ENCODE peak calls at places on chromosomes 1 and 21, in seven cellular contexts. U is H1, M is breast epithelium, D is psoas muscle, E is kidney, Q is transverse colon, T is heart right ventricle. H is an unnamed sample. For H3K36me3, the result is how much of the 10 kb centered on the place peaks cover.

GRCh38 chr1:92790867-92791266 is 6.0 kb upstream of the EVI5 start:
- DNase-seq in U (no peak), M (no peak), D (no peak), E (no peak), Q (no peak), T (no peak), H (no peak)

GRCh38 chr1:86502721-86503430 is 34.1 kb downstream of the CLCA1 start:
- DNase-seq in U (peak), M (no peak), D (no peak), E (no peak), Q (peak), T (no peak), H (no peak)

GRCh38 chr1:37605806-37606474 is 10.2 kb upstream of the GNL2 start:
- DNase-seq in U (no peak), M (peak), D (no peak), E (no peak), Q (peak), T (no peak), H (no peak)

GRCh38 chr1:191993549-191993948 is 164.7 kb upstream of the RGS18 start:
- DNase-seq in U (no peak), M (no peak), D (no peak), E (no peak), Q (no peak), T (no peak), H (no peak)

GRCh38 chr1:19080715-19081114 is 124.2 kb upstream of the IFFO2 start:
- DNase-seq in U (no peak), M (no peak), D (no peak), E (no peak), Q (no peak), T (no peak), H (no peak)

GRCh38 chr1:91582431-91582921 is 81.8 kb downstream of the CDC7 start:
- DNase-seq in U (no peak), M (no peak), D (no peak), E (no peak), Q (no peak), T (no peak), H (peak)

GRCh38 chr1:23177438-23178380 is 9.1 kb upstream of the LUZP1 start:
- DNase-seq in U (no peak), M (peak), D (peak), E (peak), Q (peak), T (peak), H (peak)

GRCh38 chr1:243428617-243429342 is 172.9 kb downstream of the SDCCAG8 start:
- DNase-seq in U (no peak), M (no peak), D (no peak), E (no peak), Q (no peak), T (no peak), H (no peak)

GRCh38 chr1:65198095-65198494 is 50.1 kb downstream of the AK4 start:
- DNase-seq in U (no peak), M (no peak), D (no peak), E (no peak), Q (no peak), T (no peak), H (no peak)

GRCh38 chr1:244314921-244315544 is 136.7 kb downstream of the ADSS2 start:
- DNase-seq in U (no peak), M (no peak), D (no peak), E (no peak), Q (no peak), T (no peak), H (no peak)

GRCh38 chr1:231600461-231600976 is 26.1 kb upstream of the DISC1 start:
- DNase-seq in U (no peak), M (no peak), D (no peak), E (no peak), Q (no peak), T (no peak), H (no peak)

GRCh38 chr1:48688102-48688760 is 88.5 kb downstream of the BEND5 start:
- DNase-seq in U (no peak), M (no peak), D (no peak), E (no peak), Q (no peak), T (no peak), H (no peak)

GRCh38 chr1:159889202-159889601 is 10.8 kb downstream of the CFAP45 start:
- DNase-seq in U (no peak), M (no peak), D (no peak), E (no peak), Q (no peak), T (no peak), H (no peak)

GRCh38 chr1:19752083-19752696 is 47.5 kb downstream of the TMCO4 start:
- DNase-seq in U (no peak), M (no peak), D (no peak), E (no peak), Q (no peak), T (no peak), H (no peak)

GRCh38 chr1:62407398-62408009 is 29.3 kb upstream of the USP1 start:
- DNase-seq in U (no peak), M (no peak), D (no peak), E (no peak), Q (no peak), T (no peak), H (no peak)

GRCh38 chr1:46549697-46550681 is 1.5 kb downstream of the KNCN start:
- DNase-seq in U (no peak), M (no peak), D (no peak), E (peak), Q (no peak), T (no peak), H (no peak)

GRCh38 chr21:46604975-46605758 is at the start of gene S100B:
- DNase-seq in U (no peak), M (peak), D (no peak), E (no peak), Q (no peak), T (no peak), H (no peak)

GRCh38 chr1:210541680-210542358 is 213.1 kb downstream of the HHAT start:
- DNase-seq in U (no peak), M (no peak), D (no peak), E (no peak), Q (no peak), T (no peak), H (no peak)

GRCh38 chr1:67647036-67647798 is 37.8 kb upstream of the GADD45A start:
- DNase-seq in U (no peak), M (no peak), D (no peak), E (no peak), Q (no peak), T (no peak), H (peak)

GRCh38 chr1:241902376-241903067 is 54.5 kb downstream of the EXO1 start:
- DNase-seq in U (no peak), M (no peak), D (no peak), E (no peak), Q (no peak), T (no peak), H (no peak)

GRCh38 chr1:23931481-23931880 is 18.3 kb upstream of the CNR2 start:
- DNase-seq in U (no peak), M (no peak), D (no peak), E (no peak), Q (no peak), T (no peak), H (no peak)

GRCh38 chr1:31760901-31761470 is 3.2 kb downstream of the ADGRB2 start:
- DNase-seq in U (no peak), M (peak), D (peak), E (peak), Q (peak), T (peak), H (no peak)

GRCh38 chr1:53686371-53687267 is 52.3 kb downstream of the GLIS1 start:
- DNase-seq in U (no peak), M (no peak), D (no peak), E (no peak), Q (no peak), T (no peak), H (no peak)

GRCh38 chr1:211648336-211648735 is 27.1 kb downstream of the NEK2 start:
- DNase-seq in U (no peak), M (no peak), D (no peak), E (no peak), Q (peak), T (no peak), H (no peak)

GRCh38 chr1:107842241-107842640 is 122.7 kb downstream of the VAV3 start:
- DNase-seq in U (no peak), M (no peak), D (no peak), E (no peak), Q (no peak), T (no peak), H (no peak)

GRCh38 chr1:59926381-59927243 is at the start of gene CYP2J2:
- DNase-seq in U (no peak), M (peak), D (peak), E (peak), Q (peak), T (peak), H (peak)

GRCh38 chr1:160048335-160048734 is 16.5 kb upstream of the PIGM start:
- DNase-seq in U (no peak), M (no peak), D (no peak), E (no peak), Q (no peak), T (no peak), H (no peak)

GRCh38 chr1:93980320-93980744 is 71.1 kb upstream of the GCLM start:
- DNase-seq in U (no peak), M (no peak), D (no peak), E (no peak), Q (no peak), T (no peak), H (no peak)

GRCh38 chr1:208880433-208881100 is 636.4 kb upstream of the PLXNA2 start:
- DNase-seq in U (no peak), M (peak), D (no peak), E (no peak), Q (no peak), T (no peak), H (no peak)

GRCh38 chr1:10614377-10615225 is 139.9 kb downstream of the PEX14 start:
- DNase-seq in U (no peak), M (no peak), D (no peak), E (no peak), Q (no peak), T (no peak), H (no peak)

GRCh38 chr1:182406006-182406405 is 5.5 kb upstream of the TEDDM1 start:
- DNase-seq in U (no peak), M (no peak), D (no peak), E (no peak), Q (no peak), T (no peak), H (no peak)

GRCh38 chr1:32623775-32624174 is 26.6 kb downstream of the ZBTB8OS start:
- DNase-seq in U (no peak), M (no peak), D (no peak), E (no peak), Q (no peak), T (no peak), H (no peak)

GRCh38 chr1:41450747-41451285 is 33.7 kb downstream of the EDN2 start:
- DNase-seq in U (no peak), M (peak), D (no peak), E (no peak), Q (no peak), T (no peak), H (no peak)

GRCh38 chr1:10866314-10867091 is 70.1 kb upstream of the CASZ1 start:
- DNase-seq in U (no peak), M (peak), D (peak), E (no peak), Q (peak), T (no peak), H (no peak)

GRCh38 chr1:3585940-3586568 is 25.3 kb downstream of the MEGF6 start:
- DNase-seq in U (no peak), M (no peak), D (no peak), E (no peak), Q (no peak), T (no peak), H (no peak)

GRCh38 chr1:27603320-27603961 is 503 bp downstream of the AHDC1 start:
- DNase-seq in U (no peak), M (no peak), D (peak), E (peak), Q (peak), T (peak), H (no peak)

GRCh38 chr1:27601771-27602509 is 2.0 kb downstream of the AHDC1 start:
- DNase-seq in U (no peak), M (peak), D (peak), E (peak), Q (peak), T (peak), H (peak)

GRCh38 chr1:27603962-27604578 is at the start of gene AHDC1:
- DNase-seq in U (no peak), M (peak), D (peak), E (peak), Q (peak), T (peak), H (peak)

GRCh38 chr1:27601321-27601770 is 2.6 kb downstream of the AHDC1 start:
- DNase-seq in U (no peak), M (no peak), D (no peak), E (no peak), Q (no peak), T (no peak), H (no peak)

DNA sequence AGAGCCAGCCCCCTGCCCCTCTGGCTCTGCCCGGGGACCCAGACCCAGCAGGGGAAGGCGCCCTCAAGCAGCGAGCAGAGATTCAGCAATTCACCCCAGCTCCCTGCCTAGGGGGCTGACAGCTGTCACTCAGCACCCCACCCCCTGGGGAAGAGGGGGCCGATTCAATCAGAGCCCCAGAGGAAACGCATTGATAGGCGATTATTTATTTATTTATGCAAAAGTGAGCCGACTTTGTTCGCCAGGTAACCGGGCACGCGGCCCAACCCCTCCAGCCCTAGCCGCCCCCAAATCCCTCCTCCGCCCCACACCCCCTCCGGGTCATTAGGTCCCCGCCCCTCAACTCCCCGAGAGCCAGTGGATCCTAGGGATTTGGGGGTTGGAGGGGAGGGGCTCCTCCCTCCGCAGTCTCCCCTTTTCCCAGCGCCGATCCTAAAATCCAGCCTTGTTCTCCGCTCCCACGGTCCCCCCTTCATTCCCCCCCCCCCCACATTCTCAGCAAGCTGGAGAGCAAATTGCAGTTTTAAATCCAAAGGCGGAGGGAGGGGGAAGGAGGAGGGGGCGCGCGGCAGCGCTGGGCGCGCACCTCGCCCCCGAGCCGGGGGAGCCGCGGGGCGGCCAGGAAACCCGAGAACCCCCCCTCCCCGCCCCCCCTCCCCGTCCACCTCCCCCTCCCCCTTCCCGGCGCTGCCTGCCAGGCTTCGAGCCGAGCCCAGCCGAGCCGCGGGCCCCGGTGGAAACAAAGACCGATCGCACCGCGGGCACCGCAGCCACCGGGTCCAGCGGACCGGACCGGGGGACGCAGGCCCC is 1.2 kb downstream of the AHDC1 start:
- DNase-seq in U (no peak), M (no peak), D (peak), E (peak), Q (peak), T (peak), H (peak)
- TF ChIP-seq CTCF in U (no peak), M (no peak), D (no peak), E (no peak), Q (no peak), T (no peak), H (no peak)

DNA sequence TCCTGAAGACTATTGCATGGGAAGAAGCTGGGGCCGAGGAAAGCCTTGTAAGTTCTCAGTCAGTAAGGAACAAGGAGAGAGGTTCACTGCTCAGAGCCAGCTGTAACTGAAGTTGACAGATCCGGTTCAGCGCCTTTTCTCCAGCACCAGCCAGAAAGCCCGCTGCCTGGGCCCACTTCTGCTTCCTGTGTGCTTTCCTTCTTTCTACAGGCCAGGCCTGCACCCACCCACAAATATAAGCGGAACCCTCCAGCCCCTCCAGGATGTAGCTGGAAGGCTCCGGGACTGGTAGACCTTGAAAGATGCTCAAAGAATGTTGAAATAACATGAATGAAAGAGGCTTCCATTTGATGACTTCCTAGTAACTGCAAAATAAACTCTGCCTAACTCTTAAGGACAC is 38.8 kb downstream of the PARP1 start:
- DNase-seq in U (no peak), M (no peak), D (no peak), E (no peak), Q (no peak), T (no peak), H (no peak)
- H3K36me3 ChIP-seq in U (half or more), M (under half), D (under half), E (half or more), Q (under half), T (half or more), H (half or more)

GRCh38 chr1:54826226-54826816 is 25.2 kb upstream of the TTC22 start:
- DNase-seq in U (no peak), M (peak), D (no peak), E (no peak), Q (no peak), T (no peak), H (no peak)

GRCh38 chr1:54823670-54824069 is 22.5 kb upstream of the TTC22 start:
- DNase-seq in U (no peak), M (no peak), D (no peak), E (no peak), Q (no peak), T (no peak), H (no peak)

GRCh38 chr1:54819733-54820132 is 18.6 kb upstream of the TTC22 start:
- DNase-seq in U (no peak), M (no peak), D (no peak), E (no peak), Q (no peak), T (no peak), H (no peak)

GRCh38 chr1:54825696-54826095 is 24.6 kb upstream of the TTC22 start:
- DNase-seq in U (no peak), M (peak), D (no peak), E (no peak), Q (no peak), T (no peak), H (no peak)
- TF ChIP-seq CTCF in U (no peak), M (no peak), D (no peak), E (no peak), Q (no peak), T (no peak), H (no peak)

DNA sequence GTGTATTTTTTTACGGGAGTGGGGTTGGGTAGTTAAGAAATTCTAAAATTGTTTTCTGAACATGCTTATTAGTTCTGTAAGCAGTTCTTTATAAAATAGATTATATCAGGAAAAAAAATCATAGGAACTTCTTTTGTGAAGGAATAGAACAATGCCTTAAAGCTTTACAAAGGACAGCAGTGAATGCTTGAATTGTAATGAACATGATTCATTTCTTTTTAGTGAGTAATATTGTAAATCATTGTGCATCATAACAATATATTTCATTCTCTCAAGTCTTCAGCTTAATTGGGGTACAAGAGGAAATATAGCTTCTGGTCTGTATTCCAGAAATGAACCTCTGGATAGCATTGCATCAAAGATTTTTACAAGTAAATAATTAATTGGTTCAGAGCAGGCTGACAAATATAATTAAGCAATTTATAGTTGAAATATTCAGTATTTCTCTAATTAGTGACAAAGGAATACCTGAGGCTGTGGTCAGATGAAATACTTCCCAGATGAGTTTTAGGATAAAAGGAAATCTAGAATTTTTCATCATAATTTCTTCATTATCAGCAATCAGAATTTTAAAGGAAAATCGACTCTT is 112.6 kb downstream of the NEK7 start:
- DNase-seq in U (no peak), M (no peak), D (no peak), E (no peak), Q (no peak), T (no peak), H (no peak)
- H3K36me3 ChIP-seq in U (under half), M (under half), D (under half), E (under half), Q (under half), T (under half), H (under half)

GRCh38 chr1:156359973-156360372 is 9.0 kb upstream of the RHBG start:
- DNase-seq in U (no peak), M (no peak), D (no peak), E (no peak), Q (no peak), T (no peak), H (no peak)
- TF ChIP-seq CTCF in U (peak), M (no peak), D (no peak), E (no peak), Q (no peak), T (no peak), H (no peak)

GRCh38 chr1:21042920-21043605 is 133.6 kb downstream of the EIF4G3 start:
- DNase-seq in U (no peak), M (no peak), D (no peak), E (no peak), Q (no peak), T (no peak), H (no peak)
- H3K36me3 ChIP-seq in U (under half), M (under half), D (under half), E (under half), Q (under half), T (under half), H (under half)

GRCh38 chr1:34896612-34897011 is 32.8 kb downstream of the DLGAP3 start:
- DNase-seq in U (no peak), M (no peak), D (no peak), E (no peak), Q (no peak), T (no peak), H (no peak)
- TF ChIP-seq CTCF in U (no peak), M (no peak), D (no peak), E (no peak), Q (no peak), T (no peak), H (no peak)

DNA sequence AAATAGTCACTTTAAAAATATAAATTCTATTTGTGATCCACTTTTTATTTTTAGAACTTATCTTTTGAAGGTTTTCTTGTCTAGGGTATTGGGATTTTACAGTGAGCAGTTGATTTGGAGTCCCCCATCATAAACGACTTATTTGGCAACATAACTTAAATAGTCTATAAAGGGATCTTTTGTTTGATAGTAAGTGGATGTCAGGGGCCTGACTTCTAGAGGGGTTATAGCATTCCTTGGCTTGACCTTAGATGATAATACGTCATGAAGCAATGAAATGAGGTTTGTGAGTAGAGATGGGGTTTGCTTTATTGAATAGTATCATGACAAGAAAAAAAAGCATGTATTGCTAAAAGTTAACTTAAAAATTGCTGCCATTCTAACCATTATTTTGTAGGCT is 17.8 kb downstream of the VPS45 start:
- DNase-seq in U (no peak), M (no peak), D (no peak), E (no peak), Q (no peak), T (no peak), H (no peak)
- H3K36me3 ChIP-seq in U (under half), M (under half), D (under half), E (under half), Q (under half), T (half or more), H (half or more)

H was measured in gastrocnemius medialis.